ENCODE peak calls at places on chromosomes 13 and 19, in eight cellular contexts. V is IMR-90; P is heart right ventricle; F is fibroblast of lung; R is thoracic aorta; G is left ventricle myocardium inferior; O is body of pancreas; B is effector memory CD4-positive, alpha-beta T cell. A is an unnamed sample.

GRCh38 chr19:48218964-48219363 is 36.7 kb downstream of the CARD8 start:
- DNase-seq in V (peak; percentile 22), P (no peak), F (no peak), R (no peak), G (no peak), O (no peak), B (no peak), A (no peak)

GRCh38 chr19:32822916-32823746 is 46.4 kb downstream of the SLC7A9 start:
- DNase-seq in V (no peak), P (no peak), F (no peak), R (no peak), G (no peak), O (no peak), B (no peak), A (no peak)

GRCh38 chr13:33349314-33349995 is 63.9 kb upstream of the STARD13 start:
- DNase-seq in V (no peak), P (no peak), F (no peak), R (no peak), G (peak; percentile 28), O (peak; percentile 46), B (no peak), A (peak; percentile 26)

GRCh38 chr19:19134687-19135158 is 3.6 kb downstream of the TMEM161A start:
- DNase-seq in V (no peak), P (no peak), F (no peak), R (no peak), G (peak; percentile 82), O (peak; percentile 79), B (no peak), A (no peak)

GRCh38 chr13:109631069-109631468 is 155.3 kb downstream of the IRS2 start:
- DNase-seq in V (no peak), P (no peak), F (no peak), R (no peak), G (no peak), O (no peak), B (no peak), A (no peak)

GRCh38 chr19:19120308-19121156 is 17.7 kb downstream of the TMEM161A start:
- DNase-seq in V (peak; percentile 62), P (peak; percentile 48), F (peak; percentile 68), R (no peak), G (no peak), O (peak; percentile 34), B (no peak), A (peak; percentile 96)

GRCh38 chr19:48858984-48859710 is 9.3 kb downstream of the PLEKHA4 start:
- DNase-seq in V (no peak), P (peak; percentile 60), F (no peak), R (no peak), G (peak; percentile 40), O (peak; percentile 88), B (peak; percentile 68), A (no peak)

GRCh38 chr13:23579886-23580706 is 9.9 kb downstream of the TNFRSF19 start:
- DNase-seq in V (peak; percentile 40), P (no peak), F (no peak), R (no peak), G (no peak), O (no peak), B (no peak), A (no peak)

GRCh38 chr13:98517576-98518310 is 59.2 kb downstream of the STK24 start:
- DNase-seq in V (no peak), P (no peak), F (no peak), R (no peak), G (no peak), O (no peak), B (peak; percentile 52), A (no peak)

GRCh38 chr13:45015300-45015699 is 26.0 kb downstream of the GPALPP1 start:
- DNase-seq in V (peak; percentile 73), P (no peak), F (peak; percentile 28), R (no peak), G (no peak), O (no peak), B (no peak), A (no peak)

GRCh38 chr19:18266863-18267686 is 7.2 kb downstream of the IQCN start:
- DNase-seq in V (no peak), P (no peak), F (no peak), R (no peak), G (no peak), O (no peak), B (no peak), A (no peak)

GRCh38 chr13:80462037-80462436 is 121.1 kb upstream of the SPRY2 start:
- DNase-seq in V (no peak), P (no peak), F (no peak), R (no peak), G (no peak), O (no peak), B (no peak), A (no peak)

GRCh38 chr13:81636120-81636519 is 1295.2 kb upstream of the SPRY2 start:
- DNase-seq in V (no peak), P (no peak), F (no peak), R (no peak), G (no peak), O (no peak), B (no peak), A (no peak)

GRCh38 chr19:27822336-27822735 is 1390.6 kb downstream of the UQCRFS1 start:
- DNase-seq in V (no peak), P (no peak), F (peak; percentile 70), R (no peak), G (no peak), O (no peak), B (no peak), A (no peak)

GRCh38 chr13:41004875-41005693 is 14.0 kb downstream of the ELF1 start:
- DNase-seq in V (no peak), P (no peak), F (no peak), R (no peak), G (no peak), O (no peak), B (no peak), A (no peak)

GRCh38 chr19:7638802-7639465 is 2.0 kb downstream of the STXBP2 start:
- DNase-seq in V (no peak), P (no peak), F (no peak), R (no peak), G (no peak), O (no peak), B (no peak), A (no peak)

GRCh38 chr13:46667687-46668281 is 114.8 kb downstream of the LRCH1 start:
- DNase-seq in V (no peak), P (no peak), F (no peak), R (no peak), G (no peak), O (no peak), B (no peak), A (no peak)

GRCh38 chr13:79799049-79799448 is 318.1 kb downstream of the NDFIP2 start:
- DNase-seq in V (no peak), P (no peak), F (no peak), R (no peak), G (no peak), O (no peak), B (no peak), A (no peak)

GRCh38 chr13:95301135-95301946 is at the start of gene ABCC4:
- DNase-seq in V (peak; percentile 72), P (peak; percentile 69), F (peak; percentile 72), R (no peak), G (peak; percentile 70), O (peak; percentile 76), B (peak; percentile 26), A (peak; percentile 17)

DNA sequence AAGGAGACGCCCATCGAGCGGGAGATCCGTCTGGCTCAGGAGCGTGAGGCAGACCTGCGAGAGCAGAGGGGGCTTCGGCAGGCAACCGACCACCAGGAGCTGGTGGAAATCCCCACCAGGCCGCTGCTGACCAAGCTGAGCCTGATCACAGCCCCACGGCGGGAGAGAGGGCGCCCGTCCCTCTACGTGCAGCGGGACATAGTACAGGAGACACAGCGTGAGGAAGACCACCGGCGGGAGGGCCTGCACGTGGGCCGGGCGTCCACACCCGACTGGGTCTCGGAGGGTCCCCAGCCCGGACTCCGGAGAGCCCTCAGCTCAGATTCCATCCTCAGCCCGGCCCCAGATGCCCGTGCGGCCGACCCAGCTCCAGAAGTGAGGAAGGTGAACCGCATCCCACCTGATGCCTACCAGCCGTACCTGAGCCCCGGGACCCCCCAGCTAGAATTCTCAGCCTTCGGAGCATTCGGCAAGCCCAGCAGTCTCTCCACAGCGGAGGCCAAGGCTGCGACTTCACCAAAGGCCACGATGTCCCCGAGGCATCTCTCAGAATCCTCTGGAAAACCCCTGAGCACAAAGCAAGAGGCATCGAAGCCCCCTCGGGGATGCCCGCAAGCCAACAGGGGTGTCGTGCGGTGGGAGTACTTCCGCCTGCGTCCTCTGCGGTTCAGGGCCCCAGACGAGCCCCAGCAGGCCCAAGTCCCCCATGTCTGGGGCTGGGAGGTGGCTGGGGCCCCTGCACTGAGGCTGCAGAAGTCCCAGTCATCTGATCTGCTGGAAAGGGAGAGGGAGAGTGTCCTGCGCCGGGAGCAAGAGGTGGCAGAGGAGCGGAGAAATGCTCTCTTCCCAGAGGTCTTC is 7.1 kb downstream of the MISP start:
- DNase-seq in V (no peak), P (no peak), F (no peak), R (no peak), G (no peak), O (no peak), B (no peak), A (no peak)
- H3K36me3 ChIP-seq in V (no peaks in the 10 kb centered on the region), P (no peaks in the 10 kb centered on the region), F (no peaks in the 10 kb centered on the region), R (no peaks in the 10 kb centered on the region), G (no peaks in the 10 kb centered on the region), O (no peaks in the 10 kb centered on the region), B (no peaks in the 10 kb centered on the region), A (no peaks in the 10 kb centered on the region)

DNA sequence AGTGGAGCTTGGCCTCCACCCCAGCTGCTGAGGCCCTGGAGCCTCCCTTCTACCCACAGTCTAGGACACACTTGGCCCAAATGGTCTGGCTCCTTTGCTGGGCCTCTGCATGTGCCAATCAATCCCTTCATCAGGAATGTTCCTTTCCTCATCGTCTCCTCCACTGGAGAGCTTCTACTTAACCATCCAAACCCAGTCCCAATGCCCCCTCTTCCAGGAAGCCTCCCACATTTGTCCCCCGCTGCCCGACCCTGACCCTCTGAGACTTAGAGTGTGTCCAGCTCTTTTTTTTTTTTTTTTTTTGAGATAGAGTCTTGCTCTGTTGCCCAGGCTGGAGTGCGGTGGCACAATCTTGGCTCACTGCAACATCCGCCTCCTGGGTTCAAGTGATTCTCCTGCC is 2.5 kb downstream of the DUS3L start:
- DNase-seq in V (no peak), P (no peak), F (no peak), R (no peak), G (no peak), O (no peak), B (no peak), A (no peak)
- H3K36me3 ChIP-seq in V (peaks cover 47% of the 10 kb centered on the region), P (peaks cover 18% of the 10 kb centered on the region), F (peaks cover 38% of the 10 kb centered on the region), R (peaks cover 40% of the 10 kb centered on the region), G (peaks cover 60% of the 10 kb centered on the region), O (peaks cover 29% of the 10 kb centered on the region), B (peaks cover 59% of the 10 kb centered on the region), A (no peaks in the 10 kb centered on the region)

GRCh38 chr19:58291943-58292342 is 13.2 kb downstream of the ZNF8 start:
- DNase-seq in V (no peak), P (no peak), F (no peak), R (no peak), G (no peak), O (no peak), B (no peak), A (no peak)
- H3K36me3 ChIP-seq in V (peaks cover 82% of the 10 kb centered on the region), P (peaks cover 13% of the 10 kb centered on the region), F (peaks cover 29% of the 10 kb centered on the region), R (peaks cover 82% of the 10 kb centered on the region), G (peaks cover 100% of the 10 kb centered on the region), O (peaks cover 27% of the 10 kb centered on the region), B (peaks cover 60% of the 10 kb centered on the region), A (no peaks in the 10 kb centered on the region)

DNA sequence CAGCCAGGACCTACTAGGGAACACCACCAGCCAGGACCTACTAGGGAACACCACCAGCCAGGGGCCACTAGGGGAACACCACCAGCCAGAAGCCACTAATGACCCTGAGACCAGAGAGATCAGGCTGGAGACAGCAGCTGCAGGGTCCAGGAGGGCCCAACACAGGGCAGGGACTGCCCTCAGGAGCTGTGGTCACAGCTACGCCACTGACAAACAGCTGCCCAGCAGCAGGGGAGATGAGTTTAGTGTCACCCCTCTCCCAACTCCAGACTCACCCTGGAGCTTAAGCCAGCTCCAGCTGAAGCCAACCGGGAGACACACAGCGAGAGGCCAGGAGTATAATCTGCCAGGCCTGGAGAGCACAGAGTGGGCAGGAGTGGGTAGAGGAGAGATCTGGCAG is 25.7 kb downstream of the TUBGCP3 start:
- DNase-seq in V (no peak), P (no peak), F (no peak), R (no peak), G (no peak), O (no peak), B (no peak), A (no peak)
- H3K36me3 ChIP-seq in V (peaks cover 21% of the 10 kb centered on the region), P (no peaks in the 10 kb centered on the region), F (peaks cover 7% of the 10 kb centered on the region), R (peaks cover 18% of the 10 kb centered on the region), G (peaks cover 42% of the 10 kb centered on the region), O (peaks cover 8% of the 10 kb centered on the region), B (peaks cover 41% of the 10 kb centered on the region), A (no peaks in the 10 kb centered on the region)